ENCODE peak calls at places on chromosomes 6 and 20, in five cellular contexts. S is fibroblast of lung, K is brain microvascular endothelial cell, X is A549, Y is cardiac fibroblast. G is an unnamed sample.

GRCh38 chr6:110415297-110415916 is at the start of gene DDO:
- DNase-seq in Y (peak), X (no peak), S (peak), K (no peak), G (peak)

GRCh38 chr6:131909408-131910218 is 41.6 kb downstream of the CCN2 start:
- DNase-seq in Y (peak), S (peak), K (peak), X (peak), G (peak)

GRCh38 chr6:132490024-132490423 is 22.9 kb downstream of the STX7 start:
- DNase-seq in K (no peak), S (no peak), X (no peak), Y (peak), G (no peak)

GRCh38 chr20:41151134-41151869 is 14.0 kb downstream of the PLCG1 start:
- DNase-seq in X (no peak), Y (no peak), S (no peak), K (no peak), G (no peak)

GRCh38 chr6:20433321-20433720 is 31.6 kb downstream of the E2F3 start:
- DNase-seq in S (no peak), K (no peak), X (no peak), Y (no peak), G (no peak)

GRCh38 chr6:89782222-89782621 is 37.4 kb downstream of the MDN1 start:
- DNase-seq in K (no peak), S (no peak), Y (no peak), X (no peak), G (no peak)

GRCh38 chr6:135784493-135784892 is 67.0 kb upstream of the PDE7B start:
- DNase-seq in K (no peak), X (no peak), S (no peak), Y (no peak), G (no peak)

GRCh38 chr20:16014436-16014835 is 558.8 kb downstream of the KIF16B start:
- DNase-seq in S (no peak), Y (no peak), X (no peak), K (no peak), G (no peak)

GRCh38 chr6:37699138-37699766 is 1.6 kb upstream of the MDGA1 start:
- DNase-seq in K (no peak), S (no peak), X (no peak), Y (no peak), G (no peak)

GRCh38 chr6:5422321-5422915 is 161.1 kb downstream of the FARS2 start:
- DNase-seq in Y (peak), S (peak), X (no peak), K (peak), G (no peak)

GRCh38 chr6:106517699-106518098 is 111.6 kb downstream of the RTN4IP1 start:
- DNase-seq in X (no peak), K (no peak), Y (no peak), S (no peak), G (no peak)

GRCh38 chr20:23285536-23285935 is 65.1 kb upstream of the NXT1 start:
- DNase-seq in X (no peak), K (no peak), S (no peak), Y (no peak), G (no peak)

GRCh38 chr6:38502423-38502822 is 137.3 kb downstream of the BTBD9 start:
- DNase-seq in S (no peak), X (no peak), Y (no peak), K (no peak), G (no peak)

GRCh38 chr20:10115021-10115420 is 80.2 kb downstream of the ANKEF1 start:
- DNase-seq in X (no peak), Y (peak), K (peak), S (peak), G (no peak)

GRCh38 chr6:31622678-31623077 is 2.2 kb downstream of the PRRC2A start:
- DNase-seq in S (no peak), X (no peak), K (no peak), Y (no peak), G (no peak)
- H3K4me3 ChIP-seq in S (peak), X (peak), K (peak), Y (no peak), G (peak)

GRCh38 chr6:163469459-163469858 is 54.9 kb downstream of the QKI start:
- DNase-seq in Y (no peak), K (no peak), X (no peak), S (no peak), G (no peak)
- TF ChIP-seq CTCF in Y (no peak), K (no peak), X (no peak), S (no peak), G (no peak)

GRCh38 chr6:27546522-27546921 is 73.6 kb upstream of the ZNF184 start:
- DNase-seq in Y (no peak), X (no peak), K (no peak), S (no peak), G (no peak)
- H3K4me3 ChIP-seq in Y (no peak), X (no peak), K (no peak), S (no peak), G (no peak)

GRCh38 chr20:17281478-17281877 is 54.6 kb downstream of the PCSK2 start:
- DNase-seq in S (peak), K (no peak), X (no peak), Y (no peak), G (no peak)
- TF ChIP-seq CTCF in S (no peak), K (peak), X (peak), Y (no peak), G (peak)

DNA sequence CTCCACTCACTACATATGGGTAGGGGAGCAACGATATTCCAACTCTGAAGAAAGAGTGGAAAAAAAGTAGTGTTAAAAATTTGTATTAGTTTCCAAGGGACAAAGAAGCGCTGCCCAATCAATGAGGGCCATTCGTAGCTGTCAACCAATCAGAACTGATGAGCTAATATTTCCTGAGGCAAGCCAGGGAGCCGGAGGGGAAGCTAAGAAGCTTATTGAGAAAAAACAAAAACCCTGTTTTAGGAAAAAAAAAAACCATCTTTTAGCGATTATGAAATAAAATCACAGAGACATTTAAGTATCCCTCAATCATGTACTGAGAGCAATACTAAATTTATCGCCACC is 59.5 kb downstream of the TRIM38 start:
- DNase-seq in Y (peak), K (peak), S (peak), X (no peak), G (no peak)
- H3K4me3 ChIP-seq in Y (peak), K (peak), S (peak), X (peak), G (peak)

GRCh38 chr6:117829594-117830319 is 77.3 kb upstream of the SLC35F1 start:
- DNase-seq in X (peak), Y (peak), K (peak), S (peak), G (peak)
- TF ChIP-seq CTCF in X (peak), Y (peak), K (peak), S (peak), G (peak)

DNA sequence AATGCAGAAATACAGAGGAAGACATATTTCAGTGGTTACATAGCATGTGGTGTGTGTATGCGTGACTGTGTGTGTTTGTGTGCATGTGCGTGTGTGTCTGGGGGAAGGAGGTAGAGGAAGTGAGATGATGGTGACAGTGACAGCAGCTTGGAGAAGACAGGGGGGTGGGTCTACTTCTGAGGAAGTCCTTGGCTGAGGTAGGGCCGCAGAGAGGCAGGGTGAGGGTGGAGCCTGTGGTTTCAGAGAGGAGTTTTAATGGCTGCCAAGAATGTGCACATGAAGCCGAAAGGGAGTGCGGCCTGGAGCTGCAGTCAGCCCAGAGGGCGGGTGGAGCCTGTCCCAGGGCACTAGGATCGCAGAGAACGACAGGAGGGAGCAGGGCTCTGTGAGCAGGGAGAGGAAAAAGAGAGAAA is 22.7 kb upstream of the RNF24 start:
- DNase-seq in X (no peak), S (peak), Y (peak), K (peak), G (no peak)
- H3K4me3 ChIP-seq in X (no peak), S (no peak), Y (no peak), K (no peak), G (no peak)

GRCh38 chr6:3653528-3654070 is 97.9 kb downstream of the PXDC1 start:
- DNase-seq in X (no peak), S (no peak), K (no peak), Y (no peak), G (no peak)

GRCh38 chr6:3651698-3652229 is 99.7 kb downstream of the PXDC1 start:
- DNase-seq in K (no peak), X (no peak), Y (no peak), S (no peak), G (no peak)

GRCh38 chr6:3650341-3650958 is 101.1 kb downstream of the PXDC1 start:
- DNase-seq in K (no peak), Y (no peak), S (no peak), X (no peak), G (no peak)

GRCh38 chr6:3648724-3649123 is 102.8 kb downstream of the PXDC1 start:
- DNase-seq in Y (no peak), S (no peak), K (no peak), X (no peak), G (no peak)

GRCh38 chr6:3650959-3651697 is 100.4 kb downstream of the PXDC1 start:
- DNase-seq in Y (no peak), K (no peak), S (no peak), X (no peak), G (no peak)
- TF ChIP-seq CTCF in Y (no peak), K (no peak), S (no peak), X (no peak), G (no peak)

G was measured in retinal pigment epithelial cell.